ENCODE peak calls at places on chromosomes 16 and 17, in four cellular contexts. E, C, I and T are unnamed samples. For H3K27me3 and H3K36me3, the result is how much of the 10 kb centered on the place peaks cover.

GRCh38 chr17:83176956-83177583 is 97.7 kb downstream of the METRNL start:
- DNase-seq in C (peak), I (no peak), E (no peak), T (no peak)

GRCh38 chr17:28675980-28676379 is 14.0 kb downstream of the SUPT6H start:
- DNase-seq in C (no peak), I (no peak), E (no peak), T (no peak)

GRCh38 chr17:67335245-67335835 is 31.0 kb downstream of the PSMD12 start:
- DNase-seq in E (no peak), I (peak), C (no peak), T (no peak)

GRCh38 chr17:1769826-1770477 is 8.1 kb downstream of the SERPINF1 start:
- DNase-seq in C (no peak), I (no peak), E (no peak), T (no peak)

GRCh38 chr16:48054881-48055601 is 100.8 kb downstream of the ABCC12 start:
- DNase-seq in E (peak), C (peak), I (peak), T (peak)

GRCh38 chr17:16915752-16916556 is 56.0 kb downstream of the TNFRSF13B start:
- DNase-seq in C (peak), I (peak), E (peak), T (peak)

GRCh38 chr17:47719411-47720152 is 13.5 kb upstream of the TBX21 start:
- DNase-seq in E (no peak), I (peak), C (no peak), T (peak)

GRCh38 chr16:85995591-85996461 is 96.9 kb downstream of the IRF8 start:
- DNase-seq in I (no peak), E (no peak), C (no peak), T (no peak)

GRCh38 chr16:89922477-89922883 is 662 bp upstream of the TUBB3 start:
- DNase-seq in I (peak), C (peak), E (peak), T (peak)

GRCh38 chr16:64657316-64658011 is 464.4 kb downstream of the CDH11 start:
- DNase-seq in C (no peak), E (no peak), I (peak), T (no peak)

GRCh38 chr17:63558441-63558840 is 8.2 kb downstream of the DCAF7 start:
- DNase-seq in E (no peak), I (no peak), C (no peak), T (no peak)

GRCh38 chr16:9443864-9444263 is 352.4 kb downstream of the HAPSTR1 start:
- DNase-seq in I (no peak), C (no peak), E (no peak), T (no peak)

GRCh38 chr16:19883296-19883951 is 1.2 kb downstream of the GPRC5B start:
- DNase-seq in E (peak), I (peak), C (no peak), T (no peak)

GRCh38 chr17:32747856-32748255 is 129.1 kb downstream of the MYO1D start:
- DNase-seq in I (no peak), E (no peak), C (no peak), T (no peak)

GRCh38 chr17:55814377-55814776 is 63.5 kb downstream of the PCTP start:
- DNase-seq in I (peak), C (no peak), E (peak), T (peak)

GRCh38 chr16:56606688-56607618 is 1.4 kb upstream of the MT2A start:
- DNase-seq in E (peak), C (no peak), I (peak), T (peak)

GRCh38 chr17:43588664-43589435 is 42.7 kb upstream of the ETV4 start:
- DNase-seq in E (peak), C (no peak), I (no peak), T (no peak)

GRCh38 chr17:43595466-43595865 is 49.3 kb upstream of the ETV4 start:
- DNase-seq in I (no peak), C (no peak), E (no peak), T (no peak)

GRCh38 chr17:43588121-43588520 is 42.0 kb upstream of the ETV4 start:
- DNase-seq in C (no peak), E (no peak), I (no peak), T (no peak)

GRCh38 chr17:43587647-43588046 is 41.5 kb upstream of the ETV4 start:
- DNase-seq in I (no peak), C (no peak), E (no peak), T (no peak)

DNA sequence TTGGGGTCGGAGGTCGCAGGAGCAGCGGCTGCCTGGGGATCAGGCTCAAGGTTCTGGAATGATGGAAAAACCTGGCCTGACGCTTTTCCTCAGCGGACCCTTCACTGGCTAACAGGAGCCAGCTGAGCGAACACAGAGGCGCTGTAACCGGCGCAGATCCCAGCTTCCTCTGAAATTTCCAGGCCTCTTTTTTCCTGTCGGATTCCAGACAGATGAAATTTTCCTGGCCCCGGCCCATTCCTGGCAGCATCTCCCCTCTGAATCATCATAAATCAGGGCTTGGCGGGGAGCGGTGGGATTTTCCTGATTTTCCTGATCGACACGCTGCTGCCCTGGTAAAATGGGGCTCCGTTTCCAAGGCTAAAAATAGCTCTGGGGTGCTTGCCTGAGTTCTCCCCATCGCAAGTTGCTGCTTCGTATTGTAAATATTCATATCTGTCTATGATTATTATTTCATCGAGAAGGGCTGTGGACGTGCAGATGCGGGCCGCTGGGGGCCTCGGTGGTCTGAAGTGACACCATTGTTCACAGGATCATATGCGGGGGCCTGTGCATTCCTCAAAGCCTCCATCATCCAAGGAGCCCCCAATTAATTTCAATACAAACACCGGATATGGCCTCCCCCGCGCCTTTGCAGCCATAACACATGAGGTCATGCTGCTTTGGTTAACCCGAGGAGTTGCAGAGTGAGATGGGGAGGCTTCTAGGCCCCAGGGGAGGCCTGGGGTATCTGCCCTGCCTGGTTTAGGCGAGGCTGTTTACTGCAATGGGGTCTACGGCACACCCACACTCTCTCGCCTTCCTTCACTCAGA is 45.8 kb upstream of the ETV4 start:
- DNase-seq in E (peak), I (peak), C (no peak), T (peak)
- H3K4me3 ChIP-seq in E (no peak), I (peak), C (no peak), T (no peak)

GRCh38 chr16:1331712-1332617 is 1.5 kb upstream of the BAIAP3 start:
- DNase-seq in C (peak), E (peak), I (peak), T (no peak)
- H3K27me3 ChIP-seq in C (half or more), E (under half), I (under half), T (half or more)

DNA sequence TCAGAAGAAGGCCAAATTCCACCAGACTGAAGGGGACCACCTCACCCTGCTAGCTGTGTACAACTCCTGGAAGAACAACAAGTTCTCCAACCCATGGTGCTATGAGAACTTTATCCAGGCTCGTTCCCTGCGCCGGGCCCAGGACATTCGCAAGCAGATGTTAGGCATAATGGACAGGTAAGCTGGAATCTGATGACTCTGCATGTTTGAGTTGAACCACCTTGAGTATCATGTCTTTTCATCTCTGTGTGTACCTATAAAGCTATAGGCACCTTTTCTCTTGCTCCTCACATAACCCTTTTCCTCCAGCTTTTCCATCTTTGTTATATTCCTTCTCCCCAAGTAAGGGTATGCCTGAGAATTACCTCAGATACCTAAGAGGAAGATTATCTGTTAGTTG is 24.8 kb downstream of the ETV4 start:
- DNase-seq in C (no peak), E (no peak), I (no peak), T (no peak)
- H3K36me3 ChIP-seq in C (half or more), E (half or more), I (under half), T (half or more)

GRCh38 chr17:44607836-44608690 is 48.2 kb upstream of the MEIOC start:
- DNase-seq in I (peak), C (peak), E (no peak), T (peak)
- H3K4me3 ChIP-seq in I (no peak), C (no peak), E (no peak), T (no peak)

GRCh38 chr16:25060920-25061319 is 45.8 kb upstream of the ARHGAP17 start:
- DNase-seq in C (peak), E (no peak), I (no peak), T (no peak)
- H3K27me3 ChIP-seq in C (under half), E (under half), I (under half), T (under half)

GRCh38 chr16:17166095-17166494 is 304.7 kb downstream of the XYLT1 start:
- DNase-seq in I (peak), E (no peak), C (no peak), T (no peak)
- H3K36me3 ChIP-seq in I (under half), E (under half), C (under half), T (under half)

GRCh38 chr16:81732699-81733098 is 46.4 kb upstream of the PLCG2 start:
- DNase-seq in E (no peak), I (no peak), C (no peak), T (no peak)

GRCh38 chr16:81729451-81729850 is 49.6 kb upstream of the PLCG2 start:
- DNase-seq in E (no peak), I (no peak), C (no peak), T (no peak)

GRCh38 chr16:81728435-81728834 is 50.7 kb upstream of the PLCG2 start:
- DNase-seq in E (no peak), C (no peak), I (no peak), T (no peak)

GRCh38 chr16:81731636-81732035 is 47.5 kb upstream of the PLCG2 start:
- DNase-seq in E (no peak), I (no peak), C (no peak), T (no peak)

GRCh38 chr16:81730090-81731051 is 48.7 kb upstream of the PLCG2 start:
- DNase-seq in E (peak), I (peak), C (peak), T (peak)
- H3K4me3 ChIP-seq in E (peak), I (peak), C (peak), T (no peak)

DNA sequence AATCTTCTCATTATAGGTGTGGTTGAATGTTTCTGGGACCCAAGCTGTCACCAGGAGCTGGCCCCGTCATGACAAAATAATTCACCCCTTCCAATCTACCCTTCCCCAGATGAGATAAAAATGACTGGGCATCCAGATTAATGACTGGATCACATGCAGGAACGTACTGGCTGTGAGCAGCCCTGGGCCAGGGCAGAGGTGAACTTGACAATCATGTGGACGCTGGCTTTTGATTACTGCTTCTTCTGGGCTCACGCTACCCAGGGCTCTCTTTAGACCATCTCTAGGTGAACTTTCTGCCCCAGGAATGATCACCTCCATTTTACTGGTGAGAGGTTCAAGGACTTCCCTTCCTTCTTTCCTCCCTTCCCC is 18.3 kb downstream of the CBX4 start:
- DNase-seq in I (no peak), C (no peak), E (no peak), T (no peak)
- H3K27me3 ChIP-seq in I (under half), C (under half), E (under half), T (under half)

DNA sequence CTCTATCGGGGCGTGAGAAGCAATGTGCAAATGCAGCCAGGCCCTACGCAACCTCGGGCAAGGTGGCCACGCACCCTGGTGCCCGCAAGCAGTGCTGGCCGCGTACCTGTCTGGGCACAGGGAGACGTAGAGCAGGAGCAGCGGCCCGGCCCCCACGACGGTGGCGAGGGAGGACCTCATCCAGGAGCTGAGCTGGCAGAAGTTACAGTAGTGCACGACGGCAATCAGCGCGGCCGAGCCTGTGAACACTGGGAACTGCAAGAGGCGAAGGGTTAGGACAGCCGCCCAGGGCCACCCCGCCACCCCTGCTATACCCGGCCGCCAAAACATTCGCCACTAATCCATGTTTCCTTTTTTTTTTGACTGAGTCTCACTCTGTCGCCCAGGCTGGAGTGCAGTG is 96.9 kb upstream of the CREBBP start:
- DNase-seq in C (no peak), E (no peak), I (no peak), T (no peak)
- H3K36me3 ChIP-seq in C (under half), E (under half), I (under half), T (half or more)